ENCODE peak calls at places on chromosomes 16 and 17, in six cellular contexts. M is stimulated activated CD8-positive, alpha-beta memory T cell treated with anti-CD3 and anti-CD28 coated beads, Interleukin-4, amount 100 ng/mL, for 4 hours; G is NCI-H2029; J is non-pigmented ciliary epithelial cell; H is HFF-Myc; T is osteocyte. V is an unnamed sample.
A peak's percentile ranks its signal among the peaks of the same experiment; 100 is the strongest.

GRCh38 chr16:78310990-78311561 is 211.6 kb downstream of the WWOX start:
- DNase-seq in M (no peak), G (no peak), J (peak; percentile 27), H (no peak), T (peak; percentile 21), V (no peak)

GRCh38 chr17:61409301-61410099 is 9.9 kb downstream of the TBX2 start:
- DNase-seq in M (no peak), G (no peak), J (no peak), H (no peak), T (no peak), V (no peak)

GRCh38 chr17:68460715-68461114 is 3.4 kb upstream of the WIPI1 start:
- DNase-seq in M (no peak), G (no peak), J (no peak), H (no peak), T (no peak), V (no peak)

GRCh38 chr17:18247613-18248001 is 10.9 kb downstream of the FLII start:
- DNase-seq in M (no peak), G (no peak), J (no peak), H (no peak), T (no peak), V (no peak)

GRCh38 chr17:77863814-77864161 is 94.7 kb upstream of the TNRC6C start:
- DNase-seq in M (no peak), G (peak; percentile 42), J (no peak), H (no peak), T (no peak), V (no peak)

GRCh38 chr16:89315791-89316581 is 98.5 kb downstream of the ZNF778 start:
- DNase-seq in M (peak; percentile 56), G (no peak), J (peak; percentile 65), H (peak; percentile 82), T (no peak), V (no peak)

GRCh38 chr16:87033541-87034300 is 283.5 kb downstream of the C16orf95 start:
- DNase-seq in M (no peak), G (no peak), J (no peak), H (no peak), T (no peak), V (no peak)

GRCh38 chr16:50183316-50183715 is 30.2 kb downstream of the TENT4B start:
- DNase-seq in M (no peak), G (no peak), J (no peak), H (no peak), T (no peak), V (no peak)

GRCh38 chr17:10380631-10381408 is 8.0 kb upstream of the MYH13 start:
- DNase-seq in M (no peak), G (no peak), J (peak; percentile 8), H (no peak), T (no peak), V (no peak)

GRCh38 chr17:76466775-76467130 is 650 bp upstream of the AANAT start:
- DNase-seq in M (no peak), G (no peak), J (no peak), H (no peak), T (no peak), V (no peak)

GRCh38 chr17:75587718-75588545 is at the start of gene MYO15B:
- DNase-seq in M (peak; percentile 55), G (no peak), J (no peak), H (no peak), T (no peak), V (no peak)

GRCh38 chr17:66964930-66965800 is 658 bp downstream of the CACNG4 start:
- DNase-seq in M (no peak), G (no peak), J (no peak), H (no peak), T (no peak), V (no peak)

GRCh38 chr17:8822401-8823035 is 23.4 kb upstream of the MFSD6L start:
- DNase-seq in M (no peak), G (no peak), J (no peak), H (no peak), T (peak; percentile 54), V (no peak)

GRCh38 chr17:4788807-4789700 is at the start of gene GLTPD2:
- DNase-seq in M (no peak), G (no peak), J (no peak), H (no peak), T (no peak), V (no peak)

GRCh38 chr17:199195-199604 is 17.8 kb upstream of the DOC2B start:
- DNase-seq in M (no peak), G (no peak), J (no peak), H (no peak), T (no peak), V (no peak)

GRCh38 chr16:89958068-89958467 is 9.5 kb downstream of the DEF8 start:
- DNase-seq in M (no peak), G (no peak), J (no peak), H (no peak), T (no peak), V (no peak)

GRCh38 chr16:2799205-2799851 is 1.1 kb downstream of the PRSS41 start:
- DNase-seq in M (no peak), G (no peak), J (no peak), H (no peak), T (no peak), V (no peak)

GRCh38 chr17:81812571-81813370 is 8.8 kb downstream of the GCGR start:
- DNase-seq in M (no peak), G (no peak), J (no peak), H (no peak), T (no peak), V (no peak)

GRCh38 chr17:37802712-37803416 is 58.0 kb upstream of the HNF1B start:
- DNase-seq in M (no peak), G (peak; percentile 10), J (no peak), H (no peak), T (no peak), V (no peak)

GRCh38 chr17:42421479-42422332 is 1.4 kb downstream of the CAVIN1 start:
- DNase-seq in M (peak; percentile 12), G (no peak), J (no peak), H (no peak), T (peak; percentile 87), V (no peak)

GRCh38 chr17:37137070-37137610 is 188.4 kb downstream of the AATF start:
- DNase-seq in M (no peak), G (no peak), J (no peak), H (no peak), T (no peak), V (no peak)

GRCh38 chr16:48113471-48113870 is 42.3 kb downstream of the ABCC12 start:
- DNase-seq in M (no peak), G (no peak), J (no peak), H (no peak), T (no peak), V (no peak)

GRCh38 chr17:75824591-75825518 is 19.3 kb downstream of the UNC13D start:
- DNase-seq in M (no peak), G (no peak), J (no peak), H (no peak), T (no peak), V (no peak)

GRCh38 chr17:27782791-27783206 is 17.5 kb downstream of the NOS2 start:
- DNase-seq in M (no peak), G (peak; percentile 21), J (no peak), H (no peak), T (no peak), V (no peak)

GRCh38 chr17:50453901-50454300 is 14.8 kb downstream of the CHAD start:
- DNase-seq in M (no peak), G (no peak), J (no peak), H (no peak), T (no peak), V (no peak)

GRCh38 chr17:1160591-1161041 is 19.2 kb downstream of the ABR start:
- DNase-seq in M (no peak), G (no peak), J (no peak), H (no peak), T (no peak), V (no peak)

GRCh38 chr16:11131706-11132105 is 124.3 kb downstream of the SOCS1 start:
- DNase-seq in M (no peak), G (no peak), J (no peak), H (no peak), T (no peak), V (no peak)

GRCh38 chr17:7084058-7084457 is 4.0 kb upstream of the CLEC10A start:
- DNase-seq in M (no peak), G (no peak), J (no peak), H (no peak), T (no peak), V (no peak)

GRCh38 chr16:50153648-50154368 is 702 bp downstream of the TENT4B start:
- DNase-seq in M (no peak), G (no peak), J (no peak), H (no peak), T (no peak), V (no peak)

GRCh38 chr16:35754391-35755369 is 2295.3 kb downstream of the TP53TG3F start:
- DNase-seq in M (no peak), G (no peak), J (no peak), H (no peak), T (peak; percentile 80), V (no peak)

GRCh38 chr17:565506-565905 is 149.1 kb downstream of the VPS53 start:
- DNase-seq in M (no peak), G (no peak), J (no peak), H (no peak), T (no peak), V (no peak)

GRCh38 chr17:71071837-71072236 is 902.5 kb downstream of the KCNJ2 start:
- DNase-seq in M (no peak), G (no peak), J (peak; percentile 99), H (peak; percentile 84), T (no peak), V (no peak)

GRCh38 chr17:76076100-76076764 is 1.7 kb downstream of the GALR2 start:
- DNase-seq in M (no peak), G (no peak), J (no peak), H (no peak), T (peak; percentile 83), V (no peak)

GRCh38 chr17:32912218-32912897 is 15.6 kb upstream of the TMEM98 start:
- DNase-seq in M (no peak), G (peak; percentile 93), J (no peak), H (peak; percentile 59), T (no peak), V (no peak)

GRCh38 chr17:61395983-61396585 is 3.6 kb upstream of the TBX2 start:
- DNase-seq in M (no peak), G (no peak), J (no peak), H (no peak), T (no peak), V (no peak)

GRCh38 chr17:19664821-19665181 is 16.2 kb downstream of the ALDH3A2 start:
- DNase-seq in M (no peak), G (no peak), J (no peak), H (no peak), T (peak; percentile 42), V (no peak)

GRCh38 chr16:19835989-19836421 is 48.6 kb downstream of the GPRC5B start:
- DNase-seq in M (no peak), G (no peak), J (no peak), H (no peak), T (no peak), V (no peak)

GRCh38 chr16:90046971-90047713 is 27.9 kb upstream of the DBNDD1 start:
- DNase-seq in M (no peak), G (no peak), J (no peak), H (no peak), T (no peak), V (no peak)

GRCh38 chr17:66676421-66676820 is 158.5 kb upstream of the CACNG5 start:
- DNase-seq in M (no peak), G (no peak), J (no peak), H (no peak), T (no peak), V (no peak)